ENCODE peak calls at places on chromosomes 4 and X, in five cellular contexts. W, Z, M, N and I are unnamed samples.
A peak's percentile ranks its signal among the peaks of the same experiment; 100 is the strongest.

GRCh38 chr4:113952452-113953029 is 26.9 kb downstream of the ARSJ start:
- DNase-seq in W (no peak), Z (peak; percentile 55), M (peak; percentile 74), N (no peak), I (no peak)

GRCh38 chr4:18917689-18918088 is 896.1 kb upstream of the LCORL start:
- DNase-seq in W (no peak), Z (no peak), M (peak; percentile 88), N (no peak), I (no peak)

GRCh38 chrX:49878128-49878833 is 1.0 kb upstream of the USP27X start:
- DNase-seq in W (no peak), Z (no peak), M (no peak), N (no peak), I (no peak)

GRCh38 chrX:123422875-123423274 is 238.8 kb downstream of the GRIA3 start:
- DNase-seq in W (no peak), Z (peak; percentile 17), M (peak; percentile 19), N (no peak), I (no peak)

GRCh38 chrX:118216488-118216887 is 99.9 kb upstream of the KLHL13 start:
- DNase-seq in W (no peak), Z (peak; percentile 60), M (no peak), N (no peak), I (no peak)

GRCh38 chr4:76809594-76810305 is 88.2 kb downstream of the SOWAHB start:
- DNase-seq in W (no peak), Z (no peak), M (no peak), N (no peak), I (peak; percentile 50)

GRCh38 chr4:105624530-105624929 is 72.1 kb downstream of the ARHGEF38 start:
- DNase-seq in W (no peak), Z (peak; percentile 27), M (peak; percentile 80), N (no peak), I (peak; percentile 89)

GRCh38 chr4:144903953-144904711 is 193.9 kb downstream of the ANAPC10 start:
- DNase-seq in W (no peak), Z (no peak), M (peak; percentile 67), N (no peak), I (no peak)

GRCh38 chr4:101135371-101136010 is 211.8 kb downstream of the PPP3CA start:
- DNase-seq in W (no peak), Z (no peak), M (no peak), N (no peak), I (no peak)

GRCh38 chrX:39453847-39454645 is 643.7 kb downstream of the BCOR start:
- DNase-seq in W (no peak), Z (no peak), M (no peak), N (no peak), I (no peak)

GRCh38 chr4:118712872-118713271 is 27.7 kb downstream of the METTL14 start:
- DNase-seq in W (no peak), Z (no peak), M (peak; percentile 56), N (no peak), I (no peak)

GRCh38 chr4:177339794-177340374 is 30.2 kb downstream of the NEIL3 start:
- DNase-seq in W (no peak), Z (no peak), M (no peak), N (no peak), I (no peak)

GRCh38 chr4:3283916-3284315 is 8.9 kb upstream of the RGS12 start:
- DNase-seq in W (no peak), Z (peak; percentile 8), M (no peak), N (no peak), I (no peak)

GRCh38 chrX:8235026-8235425 is 64.0 kb upstream of the VCX2 start:
- DNase-seq in W (no peak), Z (no peak), M (peak; percentile 2), N (no peak), I (no peak)

GRCh38 chrX:40121618-40122017 is 23.9 kb upstream of the BCOR start:
- DNase-seq in W (no peak), Z (no peak), M (no peak), N (no peak), I (no peak)

GRCh38 chrX:88526385-88526784 is 220.6 kb upstream of the CPXCR1 start:
- DNase-seq in W (no peak), Z (no peak), M (no peak), N (no peak), I (no peak)

GRCh38 chrX:41009816-41010187 is 75.4 kb upstream of the USP9X start:
- DNase-seq in W (no peak), Z (no peak), M (no peak), N (no peak), I (no peak)

GRCh38 chrX:69524765-69525164 is 20.6 kb downstream of the NALF2 start:
- DNase-seq in W (no peak), Z (no peak), M (no peak), N (no peak), I (no peak)

GRCh38 chrX:23742174-23742692 is 843 bp downstream of the ACOT9 start:
- DNase-seq in W (no peak), Z (peak; percentile 35), M (peak; percentile 50), N (no peak), I (no peak)

GRCh38 chr4:7156273-7157139 is 35.8 kb upstream of the SORCS2 start:
- DNase-seq in W (no peak), Z (peak; percentile 17), M (peak; percentile 26), N (peak; percentile 64), I (no peak)

GRCh38 chr4:118869808-118870342 is 18.8 kb upstream of the SYNPO2 start:
- DNase-seq in W (no peak), Z (no peak), M (peak; percentile 21), N (no peak), I (no peak)

GRCh38 chrX:152892499-152892898 is 5.4 kb upstream of the ZNF185 start:
- DNase-seq in W (no peak), Z (no peak), M (no peak), N (no peak), I (no peak)

GRCh38 chr4:6106156-6106555 is 87.9 kb upstream of the C4orf50 start:
- DNase-seq in W (no peak), Z (no peak), M (no peak), N (no peak), I (no peak)

GRCh38 chr4:29708473-29708872 is 1011.7 kb upstream of the PCDH7 start:
- DNase-seq in W (no peak), Z (no peak), M (no peak), N (no peak), I (no peak)

GRCh38 chr4:185640809-185641675 is 105.7 kb upstream of the PDLIM3 start:
- DNase-seq in W (no peak), Z (no peak), M (peak; percentile 54), N (no peak), I (no peak)

GRCh38 chr4:69167300-69167699 is 47.2 kb downstream of the UGT2B11 start:
- DNase-seq in W (no peak), Z (no peak), M (no peak), N (no peak), I (no peak)

GRCh38 chr4:22170353-22170752 is 221.8 kb upstream of the KCNIP4 start:
- DNase-seq in W (no peak), Z (no peak), M (peak; percentile 63), N (no peak), I (no peak)

GRCh38 chrX:152640039-152640818 is 2.5 kb downstream of the GABRQ start:
- DNase-seq in W (no peak), Z (no peak), M (peak; percentile 23), N (no peak), I (no peak)

GRCh38 chrX:22351966-22352365 is 79.3 kb downstream of the CBLL2 start:
- DNase-seq in W (no peak), Z (no peak), M (peak; percentile 5), N (no peak), I (no peak)

GRCh38 chr4:3229964-3230363 is 19.0 kb upstream of the MSANTD1 start:
- DNase-seq in W (peak; percentile 56), Z (no peak), M (no peak), N (no peak), I (no peak)

GRCh38 chr4:106136777-106137331 is 179.2 kb downstream of the TBCK start:
- DNase-seq in W (no peak), Z (no peak), M (no peak), N (no peak), I (no peak)

GRCh38 chr4:23485793-23486192 is 404.1 kb downstream of the PPARGC1A start:
- DNase-seq in W (no peak), Z (no peak), M (no peak), N (no peak), I (no peak)

GRCh38 chrX:43958529-43958928 is 14.7 kb downstream of the NDP start:
- DNase-seq in W (no peak), Z (peak; percentile 42), M (peak; percentile 74), N (no peak), I (no peak)

GRCh38 chr4:123750044-123750443 is 353.4 kb downstream of the SPRY1 start:
- DNase-seq in W (no peak), Z (no peak), M (peak; percentile 28), N (no peak), I (no peak)

DNA sequence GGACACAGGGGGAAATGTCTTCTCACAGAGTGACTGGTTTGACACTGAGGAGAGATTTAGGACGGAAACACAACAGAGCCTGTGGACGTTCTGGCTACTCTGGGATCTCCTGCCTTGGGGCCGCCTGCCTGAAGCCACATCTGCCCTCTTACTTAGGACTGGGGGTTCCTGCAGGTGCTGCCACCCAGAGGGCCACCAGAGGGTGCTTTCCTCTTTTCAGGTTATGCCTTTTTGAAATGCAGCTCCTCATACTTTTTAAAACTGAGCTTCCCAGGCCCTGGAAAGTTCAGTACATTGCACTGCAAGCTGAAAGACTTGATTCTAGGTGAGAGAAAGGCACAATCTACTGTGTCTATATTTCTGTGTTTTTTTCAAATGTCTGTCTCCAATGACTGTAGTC is 92.2 kb upstream of the PGRMC2 start:
- DNase-seq in W (no peak), Z (no peak), M (peak; percentile 14), N (peak; percentile 66), I (peak; percentile 52)
- TF ChIP-seq CTCF in W (peak; percentile 21), Z (peak; percentile 39), M (peak; percentile 79), N (peak; percentile 37), I (peak; percentile 51)

DNA sequence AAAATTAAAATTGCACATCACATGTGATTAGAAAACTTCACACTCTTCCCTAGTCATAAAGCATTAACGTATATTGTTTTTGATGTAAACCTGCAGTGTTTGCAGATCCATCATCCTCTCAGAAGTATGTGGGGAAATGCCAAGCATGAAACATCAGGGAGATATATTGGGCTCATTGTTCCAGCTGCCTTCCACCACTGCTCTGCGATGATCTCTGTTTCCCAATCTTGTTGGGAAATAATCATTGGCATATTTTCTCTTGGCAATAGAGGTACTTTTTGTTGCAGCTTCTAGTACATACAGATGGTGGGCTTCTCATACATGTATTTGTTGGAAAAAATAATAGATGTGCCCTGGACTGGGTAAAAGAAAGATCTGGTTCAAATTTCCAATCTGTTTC is 466.3 kb upstream of the HS3ST1 start:
- DNase-seq in W (no peak), Z (no peak), M (no peak), N (no peak), I (no peak)
- H3K36me3 ChIP-seq in W (no peaks in the 10 kb centered on the region), Z (no peaks in the 10 kb centered on the region), M (no peaks in the 10 kb centered on the region), N (no peaks in the 10 kb centered on the region), I (no peaks in the 10 kb centered on the region)

GRCh38 chr4:183758006-183758734 is 99.1 kb downstream of the TRAPPC11 start:
- DNase-seq in W (peak; percentile 67), Z (peak; percentile 73), M (no peak), N (peak; percentile 81), I (no peak)
- TF ChIP-seq CTCF in W (no peak), Z (peak; percentile 46), M (peak; percentile 57), N (peak; percentile 38), I (no peak)

DNA sequence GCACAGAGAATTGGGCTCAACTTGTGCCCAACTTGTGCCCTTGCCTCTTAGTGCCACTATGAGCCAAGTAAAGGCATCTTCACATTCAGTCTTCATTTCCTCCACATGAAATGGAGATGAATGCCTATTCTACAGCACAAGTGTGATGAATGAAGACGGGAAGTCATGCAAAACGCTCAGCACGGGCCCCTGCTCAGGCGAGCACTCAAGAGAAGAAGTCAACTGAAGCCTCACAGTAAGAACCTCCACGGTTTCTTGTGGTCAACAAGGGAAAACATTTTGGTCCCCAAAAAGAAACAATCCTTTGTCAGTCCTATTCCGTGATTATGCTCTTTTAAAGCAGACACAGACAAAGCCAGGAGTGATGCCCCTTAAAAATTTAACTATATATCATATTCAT is 87.0 kb downstream of the IRF2 start:
- DNase-seq in W (no peak), Z (no peak), M (no peak), N (no peak), I (no peak)
- H3K36me3 ChIP-seq in W (peaks cover 3% of the 10 kb centered on the region), Z (peaks cover 8% of the 10 kb centered on the region), M (peaks cover 8% of the 10 kb centered on the region), N (peaks cover 51% of the 10 kb centered on the region), I (peaks cover 51% of the 10 kb centered on the region)